ENCODE peak calls at places on chromosomes 5 and 9, in six cellular contexts. B is brain microvascular endothelial cell, U is right cardiac atrium, G is sciatic nerve, E is lung microvascular endothelial cell, S is EL. Q is an unnamed sample.

GRCh38 chr5:53926026-53926425 is 365.6 kb downstream of the NDUFS4 start:
- DNase-seq in E (no peak), S (no peak), B (no peak), U (no peak), G (no peak), Q (no peak)

GRCh38 chr5:36778336-36778735 is 98.2 kb upstream of the NIPBL start:
- DNase-seq in B (no peak), S (no peak), G (no peak), E (no peak), U (no peak), Q (no peak)

GRCh38 chr5:66666778-66667177 is 70.6 kb downstream of the MAST4 start:
- DNase-seq in G (no peak), U (peak; percentile 51), B (no peak), E (peak; percentile 3), S (no peak), Q (no peak)

GRCh38 chr9:80874276-80874675 is 815.1 kb downstream of the TLE1 start:
- DNase-seq in U (no peak), S (peak; percentile 86), E (no peak), B (peak; percentile 42), G (no peak), Q (no peak)

GRCh38 chr9:121612511-121612998 is 38.9 kb upstream of the DAB2IP start:
- DNase-seq in U (no peak), E (no peak), S (no peak), B (no peak), G (no peak), Q (no peak)

GRCh38 chr5:17340363-17340762 is 122.9 kb downstream of the BASP1 start:
- DNase-seq in B (no peak), S (peak; percentile 13), E (no peak), G (no peak), U (no peak), Q (no peak)

GRCh38 chr9:108474356-108474755 is 381.4 kb downstream of the ACTL7B start:
- DNase-seq in S (no peak), E (no peak), G (no peak), U (no peak), B (peak; percentile 56), Q (no peak)

GRCh38 chr5:127536687-127537086 is 19.2 kb downstream of the PRRC1 start:
- DNase-seq in U (no peak), G (no peak), B (no peak), S (no peak), E (peak; percentile 17), Q (no peak)

GRCh38 chr9:28539432-28539831 is 966.2 kb upstream of the C9orf72 start:
- DNase-seq in G (no peak), B (no peak), E (no peak), S (no peak), U (no peak), Q (no peak)

GRCh38 chr9:128724744-128725211 is 851 bp upstream of the ZDHHC12 start:
- DNase-seq in G (no peak), E (peak; percentile 43), B (peak; percentile 68), S (peak; percentile 89), U (peak; percentile 87), Q (peak; percentile 85)

GRCh38 chr5:67246108-67246507 is 49.5 kb upstream of the CD180 start:
- DNase-seq in B (peak; percentile 60), S (peak; percentile 58), G (no peak), U (no peak), E (peak; percentile 92), Q (no peak)

GRCh38 chr9:136327313-136327971 is at the start of gene GPSM1:
- DNase-seq in U (peak; percentile 91), G (peak; percentile 83), E (peak; percentile 80), B (no peak), S (peak; percentile 60), Q (peak; percentile 71)

GRCh38 chr5:107337281-107337680 is 333.5 kb downstream of the EFNA5 start:
- DNase-seq in B (no peak), G (no peak), S (peak; percentile 48), U (no peak), E (no peak), Q (no peak)

GRCh38 chr9:96884443-96884842 is 30.1 kb upstream of the ZNF782 start:
- DNase-seq in B (peak; percentile 63), G (no peak), U (no peak), E (peak; percentile 36), S (peak; percentile 94), Q (no peak)

GRCh38 chr5:73812457-73812856 is 186.5 kb downstream of the ARHGEF28 start:
- DNase-seq in E (no peak), B (no peak), U (no peak), G (no peak), S (no peak), Q (no peak)

GRCh38 chr9:131407717-131408195 is 13.9 kb downstream of the PRRC2B start:
- DNase-seq in B (no peak), U (peak; percentile 73), G (no peak), S (no peak), E (peak; percentile 54), Q (peak; percentile 72)

GRCh38 chr5:153831976-153832375 is 206.7 kb downstream of the FAM114A2 start:
- DNase-seq in B (peak; percentile 21), U (no peak), E (peak; percentile 72), S (peak; percentile 43), G (no peak), Q (no peak)

GRCh38 chr5:14464661-14465060 is 116.9 kb upstream of the OTULINL start:
- DNase-seq in G (no peak), U (no peak), B (no peak), E (no peak), S (no peak), Q (no peak)

GRCh38 chr5:158621381-158621780 is 478.3 kb downstream of the EBF1 start:
- DNase-seq in U (no peak), G (no peak), S (no peak), B (no peak), E (no peak), Q (no peak)

GRCh38 chr9:108761530-108762347 is 94.0 kb downstream of the ACTL7B start:
- DNase-seq in B (peak; percentile 54), S (peak; percentile 71), E (peak; percentile 71), G (peak; percentile 68), U (peak; percentile 68), Q (peak; percentile 68)

GRCh38 chr5:111853748-111854147 is 96.8 kb upstream of the NREP start:
- DNase-seq in U (no peak), E (no peak), G (no peak), S (peak; percentile 22), B (no peak), Q (no peak)

GRCh38 chr5:36279054-36279698 is 22.5 kb downstream of the RANBP3L start:
- DNase-seq in G (no peak), B (peak; percentile 51), E (no peak), S (peak; percentile 22), U (no peak), Q (no peak)

GRCh38 chr5:80653497-80653896 is 955 bp upstream of the MSH3 start:
- DNase-seq in E (no peak), B (no peak), U (no peak), G (no peak), S (no peak), Q (no peak)

GRCh38 chr5:93585054-93585751 is 2.2 kb downstream of the NR2F1 start:
- DNase-seq in G (peak; percentile 62), E (peak; percentile 35), B (no peak), U (no peak), S (peak; percentile 58), Q (peak; percentile 56)

GRCh38 chr5:72606525-72606924 is 99.3 kb upstream of the ZNF366 start:
- DNase-seq in S (no peak), E (no peak), B (no peak), U (no peak), G (no peak), Q (no peak)

GRCh38 chr9:72022846-72023245 is 37.6 kb downstream of the C9orf57 start:
- DNase-seq in B (peak; percentile 92), S (peak; percentile 77), G (no peak), E (no peak), U (no peak), Q (no peak)

GRCh38 chr5:10586008-10586407 is 22.1 kb downstream of the ANKRD33B start:
- DNase-seq in G (no peak), U (no peak), S (no peak), E (no peak), B (no peak), Q (no peak)

GRCh38 chr9:16521868-16522381 is 348.5 kb downstream of the BNC2 start:
- DNase-seq in E (peak; percentile 42), S (peak; percentile 91), U (peak; percentile 61), G (no peak), B (peak; percentile 40), Q (no peak)

GRCh38 chr9:83596899-83597504 is 25.9 kb upstream of the IDNK start:
- DNase-seq in B (peak; percentile 27), S (peak; percentile 38), U (no peak), G (no peak), E (peak; percentile 58), Q (peak; percentile 74)